ENCODE peak calls at places on chromosomes 12 and 14, in six cellular contexts. D is neural progenitor cell, Y is AG04450, N is PC-3, V is cardiac muscle cell, S is Peyer's patch. F is an unnamed sample.

GRCh38 chr12:109714913-109715244 is 1.3 kb downstream of the FAM222A start:
- DNase-seq in D (no peak), Y (no peak), N (no peak), V (no peak), S (no peak), F (no peak)

GRCh38 chr14:95480887-95481226 is 35.6 kb downstream of the SYNE3 start:
- DNase-seq in D (no peak), Y (no peak), N (no peak), V (no peak), S (no peak), F (no peak)

GRCh38 chr12:89098390-89099102 is 253.8 kb downstream of the DUSP6 start:
- DNase-seq in D (peak; percentile 49), Y (no peak), N (no peak), V (peak; percentile 61), S (no peak), F (no peak)

GRCh38 chr12:1843641-1844005 is 23.3 kb downstream of the LRTM2 start:
- DNase-seq in D (no peak), Y (no peak), N (no peak), V (no peak), S (no peak), F (no peak)

GRCh38 chr12:116718578-116719454 is 19.1 kb downstream of the SPRING1 start:
- DNase-seq in D (no peak), Y (no peak), N (peak; percentile 60), V (no peak), S (no peak), F (no peak)

GRCh38 chr14:60266021-60266937 is 17.3 kb downstream of the PPM1A start:
- DNase-seq in D (peak; percentile 18), Y (no peak), N (peak; percentile 82), V (no peak), S (peak; percentile 61), F (peak; percentile 45)

GRCh38 chr12:98401427-98401826 is 114.0 kb upstream of the TMPO start:
- DNase-seq in D (no peak), Y (no peak), N (no peak), V (peak; percentile 44), S (no peak), F (no peak)

GRCh38 chr14:77007975-77008421 is 20.5 kb downstream of the IRF2BPL start:
- DNase-seq in D (no peak), Y (no peak), N (peak; percentile 93), V (no peak), S (no peak), F (peak; percentile 67)

GRCh38 chr14:90489306-90489705 is 92.5 kb downstream of the CALM1 start:
- DNase-seq in D (no peak), Y (no peak), N (no peak), V (no peak), S (no peak), F (no peak)

GRCh38 chr14:55838529-55839052 is 258.6 kb downstream of the KTN1 start:
- DNase-seq in D (no peak), Y (peak; percentile 53), N (no peak), V (no peak), S (no peak), F (no peak)

GRCh38 chr12:71587012-71587411 is 76.6 kb downstream of the ZFC3H1 start:
- DNase-seq in D (no peak), Y (no peak), N (no peak), V (no peak), S (no peak), F (no peak)

GRCh38 chr14:102474934-102475333 is 34.6 kb downstream of the ANKRD9 start:
- DNase-seq in D (no peak), Y (peak; percentile 7), N (no peak), V (no peak), S (peak; percentile 65), F (no peak)

GRCh38 chr14:75835156-75836141 is 146.3 kb downstream of the TGFB3 start:
- DNase-seq in D (no peak), Y (no peak), N (no peak), V (no peak), S (no peak), F (no peak)

GRCh38 chr14:72701610-72702009 is 192.3 kb downstream of the DPF3 start:
- DNase-seq in D (peak; percentile 52), Y (no peak), N (no peak), V (no peak), S (no peak), F (no peak)

GRCh38 chr12:75878382-75878720 is 153.2 kb downstream of the PHLDA1 start:
- DNase-seq in D (no peak), Y (peak; percentile 33), N (no peak), V (no peak), S (no peak), F (peak; percentile 22)

GRCh38 chr12:13148532-13148847 is 45.0 kb upstream of the GSG1 start:
- DNase-seq in D (no peak), Y (no peak), N (no peak), V (no peak), S (no peak), F (no peak)
- H3K27ac ChIP-seq in D (no peak overlapping the region), Y (no peak overlapping the region), N (no peak overlapping the region), V (no peak overlapping the region), S (no peak overlapping the region), F (no peak overlapping the region)

DNA sequence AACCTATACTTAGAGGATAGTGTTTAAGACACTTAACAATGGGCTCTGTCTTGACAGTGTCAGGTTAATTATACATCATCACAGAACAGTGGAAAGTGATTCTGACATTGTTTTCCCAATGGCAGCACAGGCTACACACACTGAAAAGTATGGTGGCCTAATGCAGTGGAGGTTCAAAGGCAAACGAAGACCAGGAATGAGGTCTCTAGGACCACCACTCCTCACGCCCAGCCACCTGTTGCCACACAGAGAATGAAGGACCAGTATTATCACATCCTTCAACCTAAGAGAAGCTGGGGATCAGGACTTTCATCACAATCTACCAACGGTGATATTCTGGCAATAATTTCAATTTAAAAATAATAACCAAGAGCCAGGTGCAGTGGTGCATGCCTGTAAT is 34.5 kb upstream of the CDK2AP1 start:
- DNase-seq in D (no peak), Y (no peak), N (no peak), V (no peak), S (no peak), F (no peak)
- TF ChIP-seq CTCF in D (no peak), Y (no peak), N (no peak), V (no peak), S (no peak), F (no peak)

GRCh38 chr14:68292467-68293334 is 473.1 kb downstream of the RAD51B start:
- DNase-seq in D (no peak), Y (no peak), N (no peak), V (no peak), S (no peak), F (no peak)

GRCh38 chr14:68295316-68295816 is 475.8 kb downstream of the RAD51B start:
- DNase-seq in D (peak; percentile 39), Y (no peak), N (no peak), V (peak; percentile 55), S (no peak), F (no peak)

GRCh38 chr14:68297011-68297410 is 477.4 kb downstream of the RAD51B start:
- DNase-seq in D (no peak), Y (no peak), N (no peak), V (no peak), S (no peak), F (no peak)

GRCh38 chr14:68291820-68292219 is 472.2 kb downstream of the RAD51B start:
- DNase-seq in D (no peak), Y (no peak), N (peak; percentile 16), V (peak; percentile 72), S (no peak), F (no peak)

GRCh38 chr14:68293404-68293803 is 473.8 kb downstream of the RAD51B start:
- DNase-seq in D (no peak), Y (no peak), N (no peak), V (no peak), S (peak; percentile 78), F (no peak)
- H3K27ac ChIP-seq in D (no peak overlapping the region), Y (no peak overlapping the region), N (no peak overlapping the region), V (peak overlapping the region; percentile 88), S (peak overlapping the region; percentile 67), F (no peak overlapping the region)

GRCh38 chr12:46942579-46942978 is 116.8 kb upstream of the SLC38A4 start:
- DNase-seq in D (no peak), Y (no peak), N (peak; percentile 91), V (no peak), S (no peak), F (peak; percentile 59)
- TF ChIP-seq CTCF in D (no peak), Y (no peak), N (peak; percentile 42), V (no peak), S (no peak), F (no peak)

GRCh38 chr12:48350249-48351021 is at the start of gene ZNF641:
- DNase-seq in D (peak; percentile 95), Y (peak; percentile 2), N (peak; percentile 81), V (peak; percentile 92), S (peak; percentile 91), F (peak; percentile 54)

GRCh38 chr12:48352157-48352775 is 1.5 kb upstream of the ZNF641 start:
- DNase-seq in D (no peak), Y (no peak), N (no peak), V (no peak), S (no peak), F (no peak)

GRCh38 chr12:48351022-48351708 is 446 bp upstream of the ZNF641 start:
- DNase-seq in D (no peak), Y (peak; percentile 8), N (peak; percentile 69), V (peak; percentile 72), S (peak; percentile 82), F (peak; percentile 45)

DNA sequence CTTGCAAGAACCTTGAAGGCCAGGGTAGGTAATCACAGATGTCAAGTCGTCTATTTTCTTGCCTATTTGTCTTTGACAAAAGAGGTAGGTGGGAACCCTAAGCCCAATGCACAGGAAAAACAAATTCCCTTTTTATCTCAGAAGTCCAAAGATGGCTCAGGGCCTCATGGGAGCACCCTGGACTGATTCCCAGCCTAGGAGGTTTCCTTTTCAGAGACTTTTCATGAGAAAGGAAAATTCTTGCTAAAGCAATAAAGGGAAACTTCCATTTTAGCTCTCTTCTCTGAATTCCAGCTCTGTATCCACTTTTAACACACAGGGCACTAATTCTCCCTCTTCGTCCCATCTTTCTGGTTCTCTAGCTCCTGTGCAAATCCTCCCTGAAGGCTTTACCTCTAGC is 1.2 kb downstream of the ZNF641 start:
- DNase-seq in D (no peak), Y (no peak), N (no peak), V (no peak), S (no peak), F (no peak)
- H3K27ac ChIP-seq in D (no peak overlapping the region), Y (no peak overlapping the region), N (no peak overlapping the region), V (no peak overlapping the region), S (peak overlapping the region; percentile 90), F (peak overlapping the region; percentile 94)